ENCODE peak calls at places on chromosomes 13 and 19, in nine cellular contexts. D, M, A, E, Y, G, C, P and S are unnamed samples.

GRCh38 chr19:18649371-18650047 is 12.7 kb downstream of the KLHL26 start:
- DNase-seq in D (peak; percentile 32), M (no peak), A (peak; percentile 70), E (no peak), Y (no peak), G (peak; percentile 88), C (peak; percentile 91), P (peak; percentile 51), S (peak; percentile 55)

GRCh38 chr13:105914637-105915036 is 620.8 kb downstream of the EFNB2 start:
- DNase-seq in D (peak; percentile 92), M (no peak), A (peak; percentile 95), E (no peak), Y (no peak), G (no peak), C (no peak), P (peak; percentile 73), S (no peak)

GRCh38 chr19:49866933-49867782 is at the start of gene PNKP:
- DNase-seq in D (peak; percentile 88), M (peak; percentile 75), A (peak; percentile 95), E (peak; percentile 83), Y (peak; percentile 93), G (peak; percentile 94), C (peak; percentile 96), P (peak; percentile 93), S (peak; percentile 89)

GRCh38 chr13:65834897-65835296 is 1395.2 kb downstream of the PCDH9 start:
- DNase-seq in D (no peak), M (no peak), A (peak; percentile 23), E (no peak), Y (no peak), G (no peak), C (no peak), P (no peak), S (no peak)

GRCh38 chr19:7211191-7211988 is 82.8 kb downstream of the INSR start:
- DNase-seq in D (no peak), M (no peak), A (no peak), E (no peak), Y (no peak), G (peak; percentile 67), C (no peak), P (no peak), S (no peak)

GRCh38 chr19:23932878-23933277 is 18.2 kb downstream of the ZNF726 start:
- DNase-seq in D (no peak), M (no peak), A (no peak), E (no peak), Y (no peak), G (no peak), C (no peak), P (no peak), S (no peak)

GRCh38 chr13:27556109-27556508 is 64.2 kb downstream of the LNX2 start:
- DNase-seq in D (peak; percentile 43), M (no peak), A (peak; percentile 90), E (no peak), Y (peak; percentile 23), G (no peak), C (peak; percentile 85), P (peak; percentile 78), S (no peak)

GRCh38 chr19:12880551-12881171 is 588 bp downstream of the DNASE2 start:
- DNase-seq in D (no peak), M (no peak), A (peak; percentile 48), E (no peak), Y (no peak), G (peak; percentile 55), C (no peak), P (peak; percentile 18), S (no peak)

GRCh38 chr19:32581704-32582164 is 744 bp downstream of the PDCD5 start:
- DNase-seq in D (peak; percentile 43), M (no peak), A (peak; percentile 52), E (no peak), Y (peak; percentile 40), G (peak; percentile 47), C (no peak), P (peak; percentile 42), S (no peak)

GRCh38 chr19:5823579-5824281 is 15.8 kb downstream of the FUT6 start:
- DNase-seq in D (no peak), M (no peak), A (peak; percentile 15), E (no peak), Y (no peak), G (no peak), C (no peak), P (no peak), S (no peak)